ENCODE peak calls at places on chromosomes 3 and 15, in six cellular contexts. J, B, O, M, Y and P are unnamed samples. For H3K4me1, the result is how much of the 10 kb centered on the place peaks cover.

GRCh38 chr3:140004271-140004670 is 69.3 kb downstream of the CLSTN2 start:
- DNase-seq in Y (no peak), B (no peak), M (no peak), O (no peak), J (no peak), P (peak)

GRCh38 chr3:156751461-156752025 is 74.6 kb upstream of the LEKR1 start:
- DNase-seq in Y (peak), O (no peak), B (peak), J (peak), M (peak), P (no peak)

GRCh38 chr3:46208167-46208704 is at the start of gene CCR1:
- DNase-seq in M (peak), Y (peak), B (no peak), O (no peak), J (peak), P (peak)

GRCh38 chr3:115281697-115282685 is 134.9 kb upstream of the ZBTB20 start:
- DNase-seq in J (no peak), M (no peak), Y (no peak), O (no peak), B (no peak), P (no peak)

GRCh38 chr3:196141052-196141865 is 59.4 kb upstream of the TFRC start:
- DNase-seq in Y (no peak), J (no peak), B (no peak), O (no peak), M (no peak), P (no peak)

GRCh38 chr3:96970211-96970610 is 155.8 kb downstream of the EPHA6 start:
- DNase-seq in J (no peak), B (no peak), Y (no peak), O (no peak), M (no peak), P (no peak)

GRCh38 chr3:52153389-52154096 is 680 bp downstream of the POC1A start:
- DNase-seq in Y (no peak), J (peak), M (no peak), B (no peak), O (peak), P (no peak)

GRCh38 chr3:136931587-136931986 is 26.2 kb upstream of the IL20RB start:
- DNase-seq in M (no peak), B (no peak), O (no peak), J (peak), Y (no peak), P (no peak)

GRCh38 chr15:77633913-77634265 is 1.2 kb upstream of the LINGO1 start:
- DNase-seq in Y (no peak), J (no peak), B (no peak), M (no peak), O (no peak), P (no peak)

GRCh38 chr15:31397851-31398661 is 71.4 kb downstream of the KLF13 start:
- DNase-seq in M (peak), Y (no peak), B (no peak), O (no peak), J (no peak), P (peak)

GRCh38 chr3:4656059-4656458 is 162.9 kb downstream of the ITPR1 start:
- DNase-seq in O (peak), M (peak), Y (peak), B (no peak), J (peak), P (no peak)

GRCh38 chr15:74889882-74890768 is at the start of gene MPI:
- DNase-seq in O (peak), Y (peak), J (peak), B (peak), M (peak), P (peak)

GRCh38 chr3:109903100-109903499 is 565.8 kb upstream of the DPPA4 start:
- DNase-seq in B (no peak), M (no peak), O (no peak), J (no peak), Y (no peak), P (no peak)

GRCh38 chr3:3200632-3201212 is 21.2 kb upstream of the CRBN start:
- DNase-seq in B (no peak), Y (peak), M (peak), O (no peak), J (peak), P (no peak)

DNA sequence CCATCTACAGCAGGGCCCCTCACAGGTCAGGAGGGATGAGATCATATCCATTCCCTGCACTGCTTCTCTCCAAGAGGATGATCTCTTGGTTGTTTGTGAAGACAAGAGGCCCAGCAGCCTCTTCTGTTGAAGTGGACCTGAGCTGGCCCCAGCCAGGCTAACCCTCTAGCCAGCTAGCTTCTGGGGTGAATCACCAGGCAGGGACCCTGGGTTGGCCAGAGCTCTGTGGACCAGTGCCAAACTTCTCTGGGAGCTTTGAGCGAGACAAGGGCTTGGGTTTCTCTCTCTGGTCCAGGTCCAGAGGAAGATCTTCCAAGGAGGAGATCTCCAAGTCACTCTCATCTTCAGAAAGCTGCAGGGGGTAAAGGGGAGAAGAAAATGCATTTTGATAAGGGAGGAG is 52.7 kb downstream of the CLDN18 start:
- DNase-seq in B (no peak), Y (no peak), J (no peak), O (no peak), M (no peak), P (no peak)
- H3K27ac ChIP-seq in B (no peak), Y (no peak), J (no peak), O (no peak), M (no peak), P (no peak)

GRCh38 chr3:172065534-172065933 is 26.2 kb downstream of the FNDC3B start:
- DNase-seq in Y (no peak), M (no peak), B (no peak), O (no peak), J (peak), P (no peak)

GRCh38 chr3:172063456-172064432 is 24.4 kb downstream of the FNDC3B start:
- DNase-seq in J (no peak), Y (no peak), O (no peak), M (no peak), B (no peak), P (no peak)

GRCh38 chr3:172059532-172059931 is 20.2 kb downstream of the FNDC3B start:
- DNase-seq in Y (no peak), O (no peak), M (no peak), J (no peak), B (no peak), P (no peak)

GRCh38 chr3:172060234-172060633 is 20.9 kb downstream of the FNDC3B start:
- DNase-seq in O (no peak), J (no peak), M (no peak), B (no peak), Y (no peak), P (no peak)

DNA sequence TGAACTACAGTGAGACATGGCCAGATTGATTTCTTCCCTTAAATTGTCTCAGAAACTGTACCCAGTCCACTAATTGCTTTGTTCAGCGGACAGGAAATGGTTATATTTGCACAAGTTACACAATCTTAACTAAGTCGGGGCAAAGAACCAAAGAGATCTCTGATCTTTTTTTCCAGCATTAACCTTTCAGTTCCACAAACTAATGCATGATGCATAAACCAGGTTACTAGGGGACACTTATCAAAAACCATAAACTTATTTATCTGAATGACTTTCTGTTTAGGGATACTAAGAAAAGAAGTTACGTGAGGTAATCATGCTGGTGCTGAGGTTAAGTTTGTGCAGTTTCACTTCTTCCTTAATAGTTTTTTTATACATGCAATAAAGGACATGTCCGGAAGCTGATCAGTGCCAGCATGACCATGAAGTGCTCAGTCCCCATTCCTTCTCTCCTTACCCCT is 22.4 kb downstream of the FNDC3B start:
- DNase-seq in M (no peak), O (no peak), J (peak), B (no peak), Y (no peak), P (no peak)
- H3K4me1 ChIP-seq in M (under half), O (under half), J (half or more), B (under half), Y (under half), P (half or more)

GRCh38 chr15:49187537-49188245 is 17.6 kb downstream of the GALK2 start:
- DNase-seq in M (no peak), Y (no peak), J (no peak), O (no peak), B (no peak), P (no peak)

GRCh38 chr15:49190586-49190985 is 20.5 kb downstream of the GALK2 start:
- DNase-seq in M (no peak), J (no peak), Y (no peak), B (no peak), O (no peak), P (no peak)

GRCh38 chr15:49188933-49189332 is 18.9 kb downstream of the GALK2 start:
- DNase-seq in O (no peak), M (no peak), J (no peak), Y (no peak), B (no peak), P (no peak)

GRCh38 chr15:49182128-49182527 is 12.1 kb downstream of the GALK2 start:
- DNase-seq in J (no peak), M (no peak), O (no peak), Y (no peak), B (no peak), P (no peak)

DNA sequence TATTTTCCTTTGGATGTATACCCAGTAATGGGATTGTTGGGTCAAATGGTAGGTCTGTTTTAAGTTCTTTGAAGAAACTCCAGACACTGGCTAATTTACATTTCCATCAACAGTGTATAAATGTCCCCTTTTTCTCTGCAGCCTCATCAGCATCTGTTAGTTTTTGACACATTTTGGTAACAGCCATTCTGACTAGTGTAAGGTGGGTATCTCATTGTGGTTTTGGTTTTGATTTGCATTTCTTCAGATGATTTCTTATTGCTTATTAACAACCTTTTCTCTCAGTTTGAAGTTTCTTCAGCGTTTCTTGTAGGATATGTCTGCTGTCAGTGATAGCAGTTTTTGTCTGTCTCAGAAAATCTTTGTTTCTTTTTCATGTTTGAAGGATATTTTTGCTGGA is 15.4 kb downstream of the GALK2 start:
- DNase-seq in J (no peak), M (no peak), O (no peak), Y (no peak), B (no peak), P (no peak)
- TF ChIP-seq POLR2A in J (no peak), M (no peak), O (no peak), Y (no peak), B (no peak), P (no peak)

DNA sequence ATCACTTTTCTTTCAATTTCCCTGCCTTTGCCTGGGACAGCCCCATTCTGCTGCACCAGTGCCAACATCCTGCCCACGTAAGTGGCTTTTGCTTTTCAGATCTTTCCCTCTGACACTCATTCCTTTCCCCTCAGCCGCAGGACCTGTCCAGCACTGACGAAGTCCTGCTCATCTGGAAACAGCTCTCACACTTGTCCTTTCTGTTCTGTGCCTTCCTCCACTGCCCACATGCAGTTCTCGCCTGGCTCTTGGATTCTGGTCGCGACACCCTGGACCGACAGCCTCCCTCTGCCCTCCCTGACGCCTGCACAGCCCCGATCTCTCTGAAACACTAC is 99.7 kb downstream of the ADCY5 start:
- DNase-seq in M (no peak), Y (no peak), O (no peak), J (no peak), B (no peak), P (no peak)
- H3K27ac ChIP-seq in M (no peak), Y (no peak), O (no peak), J (no peak), B (no peak), P (peak)

GRCh38 chr15:69377137-69377536 is 37.0 kb upstream of the KIF23 start:
- DNase-seq in J (no peak), O (no peak), M (no peak), B (no peak), Y (no peak), P (no peak)
- H3K4me1 ChIP-seq in J (under half), O (under half), M (under half), B (under half), Y (under half), P (under half)

GRCh38 chr3:39137435-39137936 is 15.9 kb downstream of the CSRNP1 start:
- DNase-seq in J (no peak), B (no peak), M (no peak), Y (no peak), O (no peak), P (no peak)
- TF ChIP-seq POLR2A in J (no peak), B (no peak), M (no peak), Y (no peak), O (no peak), P (no peak)

DNA sequence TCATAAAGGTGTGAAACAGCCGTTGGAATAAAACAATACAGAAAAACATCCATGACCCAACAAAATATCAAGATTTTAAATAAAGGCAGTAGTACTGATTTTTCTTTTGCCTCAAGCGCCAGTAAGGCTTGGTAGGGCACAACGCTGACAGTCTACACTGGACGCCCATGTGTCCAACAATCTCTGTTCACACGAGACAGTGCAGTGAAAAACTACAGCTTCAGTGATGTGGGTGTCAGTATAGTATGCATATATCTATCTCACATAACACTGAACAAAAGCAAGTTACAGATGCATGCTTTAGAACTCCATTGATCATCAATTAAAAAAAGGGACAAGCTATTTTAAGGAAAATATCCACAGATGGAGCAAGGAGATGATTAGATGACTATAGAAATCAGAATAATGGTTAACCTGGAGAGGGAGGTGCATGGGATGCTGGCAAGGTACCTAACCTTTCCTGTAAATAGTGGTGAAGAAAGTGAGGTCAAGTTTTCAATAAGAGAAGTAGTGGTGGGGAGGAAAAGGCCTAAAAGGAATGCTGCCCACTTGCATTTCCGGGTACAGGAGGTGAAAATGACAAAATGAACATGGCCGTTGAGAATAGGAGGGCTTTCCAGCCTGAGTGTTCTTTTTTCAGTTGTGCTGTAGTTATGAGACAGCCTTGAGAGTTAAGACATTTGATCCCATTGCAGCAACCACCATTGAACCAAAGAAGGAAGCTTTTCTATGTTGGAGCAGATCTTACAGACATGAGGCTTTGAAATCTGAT is 42.7 kb downstream of the CTNNB1 start:
- DNase-seq in M (no peak), Y (no peak), J (no peak), O (no peak), B (no peak), P (no peak)
- H3K27ac ChIP-seq in M (no peak), Y (no peak), J (no peak), O (no peak), B (no peak), P (no peak)

GRCh38 chr15:45373961-45374360 is 4.4 kb downstream of the GATM start:
- DNase-seq in Y (no peak), M (no peak), O (no peak), B (no peak), J (no peak), P (no peak)
- H3K4me1 ChIP-seq in Y (under half), M (under half), O (under half), B (under half), J (under half), P (under half)